ENCODE peak calls at places on chromosome 5, in eight cellular contexts. O is dorsolateral prefrontal cortex, G is GM06990, J is RWPE1, C is left lung, B is MCF 10A, L is heart left ventricle, S is neural progenitor cell. T is an unnamed sample.

GRCh38 chr5:58455066-58455465 is 4.8 kb downstream of the PLK2 start:
- DNase-seq in O (no peak), G (no peak), J (no peak), C (no peak), B (no peak), L (no peak), S (no peak), T (no peak)

GRCh38 chr5:180785794-180786221 is 16.8 kb downstream of the MGAT1 start:
- DNase-seq in O (no peak), G (no peak), J (peak), C (no peak), B (peak), L (no peak), S (peak), T (no peak)

GRCh38 chr5:139414601-139415121 is 10.8 kb upstream of the SPATA24 start:
- DNase-seq in O (no peak), G (no peak), J (no peak), C (no peak), B (no peak), L (no peak), S (no peak), T (no peak)

GRCh38 chr5:169100735-169101075 is 200.2 kb downstream of the SLIT3 start:
- DNase-seq in O (no peak), G (no peak), J (peak), C (no peak), B (peak), L (no peak), S (peak), T (no peak)

GRCh38 chr5:60649288-60649917 is 50.6 kb downstream of the DEPDC1B start:
- DNase-seq in O (no peak), G (peak), J (peak), C (no peak), B (peak), L (no peak), S (no peak), T (no peak)

GRCh38 chr5:138784590-138784989 is 31.4 kb downstream of the CTNNA1 start:
- DNase-seq in O (no peak), G (no peak), J (no peak), C (no peak), B (no peak), L (no peak), S (no peak), T (no peak)

GRCh38 chr5:53302524-53302923 is 177.9 kb upstream of the FST start:
- DNase-seq in O (no peak), G (no peak), J (no peak), C (no peak), B (no peak), L (no peak), S (no peak), T (no peak)

GRCh38 chr5:31911291-31912265 is 262.5 kb downstream of the GOLPH3 start:
- DNase-seq in O (peak), G (no peak), J (no peak), C (no peak), B (no peak), L (no peak), S (no peak), T (no peak)

GRCh38 chr5:44546283-44546682 is 157.1 kb upstream of the FGF10 start:
- DNase-seq in O (no peak), G (no peak), J (peak), C (no peak), B (peak), L (no peak), S (no peak), T (no peak)

GRCh38 chr5:74951855-74952254 is 85.7 kb upstream of the FAM169A start:
- DNase-seq in O (no peak), G (no peak), J (no peak), C (no peak), B (no peak), L (no peak), S (no peak), T (no peak)

GRCh38 chr5:67765697-67766096 is 449.9 kb upstream of the PIK3R1 start:
- DNase-seq in O (no peak), G (no peak), J (no peak), C (no peak), B (no peak), L (no peak), S (no peak), T (no peak)

GRCh38 chr5:142600611-142601360 is 85.1 kb downstream of the FGF1 start:
- DNase-seq in O (no peak), G (no peak), J (no peak), C (peak), B (no peak), L (peak), S (no peak), T (no peak)

GRCh38 chr5:150409638-150410523 is 2.8 kb downstream of the CD74 start:
- DNase-seq in O (peak), G (peak), J (peak), C (peak), B (peak), L (peak), S (peak), T (peak)

GRCh38 chr5:82422751-82423181 is 144.6 kb upstream of the RPS23 start:
- DNase-seq in O (no peak), G (no peak), J (no peak), C (peak), B (peak), L (peak), S (no peak), T (no peak)

GRCh38 chr5:82422001-82422740 is 144.0 kb upstream of the RPS23 start:
- DNase-seq in O (no peak), G (no peak), J (no peak), C (no peak), B (no peak), L (no peak), S (no peak), T (no peak)

GRCh38 chr5:82419559-82420332 is 141.6 kb upstream of the RPS23 start:
- DNase-seq in O (no peak), G (no peak), J (no peak), C (no peak), B (peak), L (no peak), S (no peak), T (no peak)

GRCh38 chr5:82418608-82418950 is 140.4 kb upstream of the RPS23 start:
- DNase-seq in O (no peak), G (no peak), J (no peak), C (no peak), B (no peak), L (no peak), S (no peak), T (no peak)

DNA sequence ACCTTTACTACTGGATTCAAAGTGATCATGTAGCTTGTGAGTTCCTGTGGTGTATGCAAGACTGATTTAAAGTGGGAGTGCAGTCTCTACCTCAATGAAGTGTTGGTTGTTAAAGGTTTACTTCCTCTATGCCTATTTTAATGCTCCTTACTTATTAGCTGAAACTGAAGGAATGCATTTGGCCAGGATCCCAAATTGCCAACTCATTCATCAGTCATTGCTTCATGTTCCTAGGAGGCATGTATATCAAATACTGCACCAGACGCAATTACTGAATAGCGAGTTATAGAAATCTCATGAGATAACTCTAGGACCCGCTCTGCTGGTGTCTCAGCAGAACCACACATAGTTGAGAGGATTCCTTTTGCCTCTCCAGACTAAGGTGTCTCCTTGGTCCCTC is 143.0 kb upstream of the RPS23 start:
- DNase-seq in O (no peak), G (no peak), J (peak), C (no peak), B (peak), L (no peak), S (no peak), T (no peak)
- TF ChIP-seq CTCF in O (no peak), G (no peak), J (no peak), C (no peak), B (peak), L (no peak), S (no peak), T (no peak)

DNA sequence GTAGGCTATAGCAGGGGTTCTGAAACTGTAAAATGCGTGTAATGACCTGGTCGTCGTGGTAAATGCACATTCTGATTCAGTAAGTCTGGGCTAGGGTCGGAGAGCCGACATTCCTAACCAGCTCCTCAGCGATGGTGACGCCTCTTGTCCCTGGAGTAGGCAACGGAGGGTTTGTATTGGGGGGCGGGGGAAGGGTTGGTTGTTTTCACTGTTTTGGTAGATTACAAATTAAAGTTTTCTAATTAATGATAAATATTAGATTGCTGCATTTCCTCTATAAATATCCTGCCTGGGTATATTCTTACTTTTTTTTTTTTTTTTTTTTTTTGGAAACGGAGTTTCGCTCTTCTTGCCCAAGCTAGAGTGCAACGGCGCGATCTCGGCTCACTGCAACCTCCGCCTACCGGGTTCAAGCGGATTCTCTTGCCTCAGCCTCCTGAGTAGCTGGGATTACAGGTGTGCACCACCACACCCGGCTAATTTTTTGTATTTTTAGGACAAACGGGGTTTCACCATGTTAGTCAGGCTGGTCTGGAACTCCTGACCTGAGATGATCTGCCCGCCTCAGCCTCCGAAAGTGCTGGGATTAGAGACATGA is 566 bp upstream of the ALDH7A1 start:
- DNase-seq in O (no peak), G (no peak), J (no peak), C (no peak), B (no peak), L (no peak), S (no peak), T (no peak)
- TF ChIP-seq CTCF in O (no peak), G (no peak), J (peak), C (no peak), B (no peak), L (no peak), S (no peak), T (no peak)

DNA sequence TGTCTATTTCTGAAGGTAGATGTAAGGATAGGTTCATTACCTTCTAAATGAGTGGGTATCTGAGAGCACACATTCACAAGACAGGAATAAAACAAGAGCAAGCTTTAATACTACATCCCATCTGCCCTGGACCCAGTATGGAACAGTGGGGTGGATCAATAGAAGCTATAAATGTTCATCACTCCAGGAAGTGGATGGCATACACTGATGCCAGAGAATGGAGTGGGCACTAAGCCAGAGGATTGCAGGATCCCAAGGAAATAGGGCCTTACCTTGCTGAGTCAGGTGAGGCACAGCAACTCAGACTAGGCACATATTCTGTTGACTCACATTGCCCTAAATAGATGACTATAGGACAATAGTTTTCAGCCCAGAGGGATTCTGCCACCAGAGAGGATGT is 21.3 kb upstream of the COX7C start:
- DNase-seq in O (no peak), G (no peak), J (no peak), C (no peak), B (peak), L (no peak), S (no peak), T (no peak)
- TF ChIP-seq CTCF in O (no peak), G (no peak), J (no peak), C (no peak), B (no peak), L (no peak), S (no peak), T (no peak)

GRCh38 chr5:122668552-122668951 is 106.3 kb upstream of the SNX2 start:
- DNase-seq in O (no peak), G (peak), J (no peak), C (no peak), B (no peak), L (no peak), S (no peak), T (no peak)
- TF ChIP-seq CTCF in O (no peak), G (no peak), J (no peak), C (no peak), B (no peak), L (no peak), S (no peak), T (no peak)

GRCh38 chr5:93596676-93597441 is 13.8 kb downstream of the NR2F1 start:
- DNase-seq in O (no peak), G (no peak), J (peak), C (peak), B (peak), L (no peak), S (peak), T (no peak)
- TF ChIP-seq CTCF in O (no peak), G (peak), J (no peak), C (no peak), B (no peak), L (no peak), S (peak), T (no peak)

GRCh38 chr5:111223790-111224560 is at the start of gene CAMK4:
- DNase-seq in O (peak), G (peak), J (peak), C (peak), B (peak), L (peak), S (peak), T (no peak)
- TF ChIP-seq CTCF in O (peak), G (peak), J (peak), C (no peak), B (no peak), L (no peak), S (peak), T (no peak)

DNA sequence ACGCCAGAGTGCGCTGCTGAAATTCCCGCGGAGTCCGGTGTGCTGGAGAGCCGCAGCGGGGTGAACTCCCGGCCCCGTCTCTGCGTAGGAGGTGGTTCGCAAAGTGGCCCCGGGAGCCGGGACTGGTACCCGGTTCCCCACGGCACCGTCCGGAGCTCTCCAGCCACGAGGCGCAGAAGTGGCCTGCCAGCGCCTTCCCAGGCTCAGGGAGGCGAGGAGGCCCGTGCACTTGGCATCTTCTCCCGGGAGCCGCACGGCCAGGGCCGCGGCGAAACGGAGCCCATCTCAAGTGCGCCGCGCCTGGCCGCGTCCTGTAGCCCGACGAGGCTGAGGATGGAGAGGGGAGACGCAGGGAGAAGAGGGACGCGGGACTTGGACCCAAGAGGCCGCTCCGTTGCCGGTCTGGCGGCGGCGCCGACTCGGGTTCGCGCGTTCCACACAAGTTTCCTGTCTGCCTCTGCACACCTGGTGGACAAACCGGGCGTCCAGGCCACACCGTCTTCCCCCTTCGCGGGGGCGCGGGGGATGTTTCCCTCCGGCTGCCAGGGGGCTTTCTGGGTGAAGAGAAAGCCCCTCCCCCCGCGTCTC is 1.0 kb upstream of the IRX1 start:
- DNase-seq in O (no peak), G (no peak), J (no peak), C (no peak), B (peak), L (no peak), S (peak), T (no peak)
- TF ChIP-seq CTCF in O (no peak), G (no peak), J (no peak), C (no peak), B (no peak), L (no peak), S (peak), T (no peak)

GRCh38 chr5:136799806-136800372 is 434.5 kb upstream of the TRPC7 start:
- DNase-seq in O (no peak), G (no peak), J (no peak), C (no peak), B (no peak), L (no peak), S (no peak), T (no peak)
- TF ChIP-seq CTCF in O (no peak), G (no peak), J (no peak), C (no peak), B (no peak), L (no peak), S (no peak), T (no peak)